ENCODE peak calls at places on chromosomes 13 and 19, in nine cellular contexts. S, F, B, W, C, U, T, G and K are unnamed samples.

GRCh38 chr19:4714016-4714415 is 9.6 kb downstream of the DPP9 start:
- DNase-seq in S (no peak), F (no peak), B (no peak), W (no peak), C (no peak), U (no peak), T (no peak), G (no peak), K (no peak)

GRCh38 chr13:36973621-36974268 is 25.4 kb downstream of the ALG5 start:
- DNase-seq in S (no peak), F (no peak), B (no peak), W (no peak), C (no peak), U (no peak), T (no peak), G (no peak), K (no peak)

GRCh38 chr19:56348289-56348877 is 33.7 kb upstream of the ZSCAN5A start:
- DNase-seq in S (peak), F (peak), B (no peak), W (no peak), C (no peak), U (no peak), T (peak), G (peak), K (peak)

GRCh38 chr13:97659602-97660001 is 225.6 kb downstream of the RAP2A start:
- DNase-seq in S (peak), F (no peak), B (no peak), W (no peak), C (peak), U (no peak), T (no peak), G (peak), K (no peak)

GRCh38 chr13:107864543-107865460 is 350.5 kb downstream of the LIG4 start:
- DNase-seq in S (peak), F (peak), B (no peak), W (no peak), C (peak), U (no peak), T (peak), G (peak), K (peak)

GRCh38 chr19:4976412-4977298 is 7.7 kb downstream of the KDM4B start:
- DNase-seq in S (peak), F (peak), B (peak), W (no peak), C (peak), U (peak), T (peak), G (peak), K (no peak)

GRCh38 chr13:35354305-35354704 is 122.2 kb downstream of the MAB21L1 start:
- DNase-seq in S (no peak), F (no peak), B (no peak), W (no peak), C (no peak), U (no peak), T (no peak), G (no peak), K (no peak)

GRCh38 chr19:29680447-29680846 is 15.2 kb downstream of the PLEKHF1 start:
- DNase-seq in S (no peak), F (no peak), B (no peak), W (no peak), C (no peak), U (no peak), T (no peak), G (no peak), K (no peak)

GRCh38 chr13:99357149-99357596 is 50.0 kb upstream of the GPR183 start:
- DNase-seq in S (peak), F (no peak), B (peak), W (peak), C (peak), U (no peak), T (peak), G (peak), K (no peak)

GRCh38 chr19:4172861-4173473 is 9.4 kb downstream of the SIRT6 start:
- DNase-seq in S (peak), F (peak), B (no peak), W (no peak), C (no peak), U (peak), T (peak), G (peak), K (peak)

GRCh38 chr13:103067751-103068563 is 1.7 kb upstream of the SLC10A2 start:
- DNase-seq in S (no peak), F (peak), B (no peak), W (no peak), C (no peak), U (no peak), T (peak), G (no peak), K (no peak)

GRCh38 chr19:34671972-34672371 is 5.0 kb downstream of the SCGB2B2 start:
- DNase-seq in S (no peak), F (no peak), B (no peak), W (no peak), C (no peak), U (no peak), T (no peak), G (no peak), K (no peak)

GRCh38 chr13:112117258-112117954 is 50.5 kb downstream of the SOX1 start:
- DNase-seq in S (no peak), F (no peak), B (no peak), W (no peak), C (no peak), U (no peak), T (no peak), G (no peak), K (no peak)

GRCh38 chr13:110681868-110682550 is 23.9 kb downstream of the CARS2 start:
- DNase-seq in S (no peak), F (no peak), B (no peak), W (no peak), C (no peak), U (no peak), T (no peak), G (no peak), K (no peak)

GRCh38 chr19:13892885-13893284 is 13.0 kb downstream of the BRME1 start:
- DNase-seq in S (no peak), F (no peak), B (no peak), W (no peak), C (no peak), U (no peak), T (peak), G (no peak), K (no peak)

GRCh38 chr19:2288743-2289713 is 7.1 kb upstream of the PEAK3 start:
- DNase-seq in S (no peak), F (no peak), B (no peak), W (no peak), C (no peak), U (no peak), T (no peak), G (no peak), K (no peak)

GRCh38 chr19:33902802-33903488 is 106.3 kb downstream of the KCTD15 start:
- DNase-seq in S (no peak), F (no peak), B (no peak), W (no peak), C (no peak), U (peak), T (no peak), G (no peak), K (no peak)

GRCh38 chr19:52621376-52621775 is 16.8 kb downstream of the ZNF83 start:
- DNase-seq in S (no peak), F (no peak), B (no peak), W (no peak), C (no peak), U (no peak), T (no peak), G (no peak), K (no peak)

GRCh38 chr19:17079710-17080440 is 4.3 kb downstream of the MYO9B start:
- DNase-seq in S (peak), F (peak), B (peak), W (peak), C (peak), U (peak), T (peak), G (peak), K (peak)

GRCh38 chr13:91399189-91400093 is 1.0 kb downstream of the GPC5 start:
- DNase-seq in S (no peak), F (no peak), B (no peak), W (no peak), C (no peak), U (no peak), T (no peak), G (no peak), K (no peak)

GRCh38 chr13:77874406-77874805 is 44.2 kb downstream of the EDNRB start:
- DNase-seq in S (peak), F (peak), B (no peak), W (no peak), C (peak), U (no peak), T (peak), G (peak), K (no peak)

GRCh38 chr19:10517760-10518443 is 655 bp upstream of the S1PR5 start:
- DNase-seq in S (peak), F (no peak), B (peak), W (no peak), C (no peak), U (peak), T (peak), G (no peak), K (peak)

GRCh38 chr19:31518626-31519025 is 169.4 kb upstream of the TSHZ3 start:
- DNase-seq in S (no peak), F (no peak), B (no peak), W (no peak), C (no peak), U (no peak), T (no peak), G (no peak), K (no peak)

GRCh38 chr13:48804836-48805601 is 151.3 kb downstream of the CYSLTR2 start:
- DNase-seq in S (no peak), F (no peak), B (no peak), W (no peak), C (no peak), U (no peak), T (peak), G (peak), K (no peak)

GRCh38 chr13:21039097-21039800 is 22.1 kb downstream of the LATS2 start:
- DNase-seq in S (peak), F (no peak), B (no peak), W (no peak), C (no peak), U (no peak), T (no peak), G (no peak), K (no peak)

GRCh38 chr13:111211789-111212516 is 96.8 kb downstream of the ARHGEF7 start:
- DNase-seq in S (peak), F (no peak), B (no peak), W (no peak), C (no peak), U (no peak), T (no peak), G (no peak), K (no peak)

GRCh38 chr13:46736568-46736967 is 60.4 kb downstream of the ESD start:
- DNase-seq in S (no peak), F (no peak), B (no peak), W (no peak), C (no peak), U (no peak), T (no peak), G (no peak), K (no peak)

GRCh38 chr13:97496511-97496910 is 62.5 kb downstream of the RAP2A start:
- DNase-seq in S (peak), F (peak), B (no peak), W (no peak), C (no peak), U (no peak), T (no peak), G (peak), K (no peak)

GRCh38 chr19:11496391-11497163 is 9.1 kb downstream of the ZNF653 start:
- DNase-seq in S (peak), F (peak), B (peak), W (peak), C (peak), U (peak), T (peak), G (peak), K (peak)

GRCh38 chr19:22623841-22624221 is 10.3 kb upstream of the ZNF492 start:
- DNase-seq in S (no peak), F (no peak), B (no peak), W (no peak), C (no peak), U (no peak), T (no peak), G (no peak), K (no peak)

GRCh38 chr13:21583496-21583895 is 20.5 kb downstream of the MICU2 start:
- DNase-seq in S (peak), F (no peak), B (peak), W (peak), C (no peak), U (no peak), T (no peak), G (peak), K (no peak)

GRCh38 chr13:90445179-90445578 is 902.3 kb upstream of the MIR17HG start:
- DNase-seq in S (peak), F (peak), B (peak), W (peak), C (peak), U (peak), T (peak), G (peak), K (peak)

GRCh38 chr19:30272554-30272953 is 99.6 kb upstream of the ZNF536 start:
- DNase-seq in S (no peak), F (no peak), B (no peak), W (no peak), C (no peak), U (no peak), T (no peak), G (no peak), K (no peak)

GRCh38 chr13:51156666-51157065 is 45.6 kb upstream of the C13orf42 start:
- DNase-seq in S (no peak), F (no peak), B (no peak), W (no peak), C (no peak), U (no peak), T (no peak), G (no peak), K (no peak)

GRCh38 chr13:51154029-51154555 is 43.0 kb upstream of the C13orf42 start:
- DNase-seq in S (peak), F (peak), B (no peak), W (no peak), C (no peak), U (no peak), T (no peak), G (peak), K (no peak)

GRCh38 chr13:51158923-51159322 is 47.8 kb upstream of the C13orf42 start:
- DNase-seq in S (peak), F (peak), B (no peak), W (no peak), C (no peak), U (no peak), T (no peak), G (peak), K (no peak)

GRCh38 chr13:51153527-51153926 is 42.5 kb upstream of the C13orf42 start:
- DNase-seq in S (peak), F (no peak), B (no peak), W (no peak), C (no peak), U (no peak), T (no peak), G (no peak), K (no peak)

GRCh38 chr13:51158365-51158764 is 47.3 kb upstream of the C13orf42 start:
- DNase-seq in S (no peak), F (no peak), B (no peak), W (no peak), C (no peak), U (no peak), T (no peak), G (no peak), K (no peak)
- TF ChIP-seq CTCF in S (no peak), F (no peak), B (no peak), W (no peak), C (no peak), U (no peak), T (no peak), G (no peak), K (no peak)

DNA sequence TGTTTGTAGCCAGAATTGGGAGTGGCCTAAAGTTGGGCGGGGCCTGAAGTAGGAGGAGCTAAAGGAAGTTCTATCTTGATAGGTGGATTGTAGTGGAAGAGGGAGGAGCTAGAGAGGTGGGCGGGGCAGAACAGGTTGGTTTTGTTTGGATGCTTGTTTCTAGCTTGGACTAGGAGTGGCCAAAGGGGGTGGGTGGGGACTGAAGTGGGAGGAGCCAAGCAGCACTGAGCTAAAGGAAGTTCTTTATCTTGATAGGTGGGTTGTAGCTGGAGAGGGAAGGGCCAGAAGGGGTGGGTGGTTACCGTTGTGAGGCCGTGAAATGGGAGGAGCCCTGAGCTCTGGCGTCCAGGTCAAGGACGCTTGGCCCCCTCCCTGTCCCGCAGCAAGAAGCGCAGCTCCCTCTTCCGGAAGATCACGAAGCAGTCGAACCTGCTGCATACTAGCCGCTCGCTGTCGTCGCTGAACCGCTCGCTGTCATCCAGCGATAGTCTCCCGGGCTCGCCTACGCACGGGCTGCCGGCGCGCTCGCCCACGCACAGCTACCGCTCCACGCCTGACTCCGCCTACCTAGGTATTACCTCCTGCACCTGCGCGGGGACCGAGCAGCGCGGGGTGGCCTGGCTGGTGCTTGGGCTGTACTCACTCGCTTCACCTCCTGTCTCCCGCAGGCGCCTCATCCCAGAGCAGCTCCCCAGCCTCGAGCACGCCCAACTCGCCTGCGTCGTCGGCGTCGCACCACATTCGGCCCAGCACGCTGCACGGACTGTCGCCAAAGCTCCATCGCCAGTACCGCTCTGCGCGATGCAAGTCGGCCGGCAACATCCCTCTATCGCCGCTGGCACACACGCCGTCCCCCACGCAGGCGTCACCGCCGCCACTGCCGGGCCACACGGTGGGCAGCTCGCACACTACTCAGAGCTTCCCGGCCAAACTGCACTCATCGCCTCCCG is 8.0 kb downstream of the DNASE2 start:
- DNase-seq in S (peak), F (peak), B (peak), W (no peak), C (no peak), U (no peak), T (peak), G (peak), K (peak)
- TF ChIP-seq CTCF in S (peak), F (no peak), B (no peak), W (no peak), C (no peak), U (no peak), T (no peak), G (no peak), K (no peak)

GRCh38 chr13:26600345-26600761 is 42.9 kb downstream of the WASF3 start:
- DNase-seq in S (peak), F (no peak), B (peak), W (no peak), C (no peak), U (no peak), T (no peak), G (no peak), K (no peak)

GRCh38 chr13:26601669-26602068 is 44.2 kb downstream of the WASF3 start:
- DNase-seq in S (peak), F (peak), B (peak), W (no peak), C (no peak), U (no peak), T (peak), G (peak), K (no peak)

GRCh38 chr13:26602783-26603182 is 45.3 kb downstream of the WASF3 start:
- DNase-seq in S (no peak), F (no peak), B (no peak), W (no peak), C (no peak), U (no peak), T (no peak), G (no peak), K (no peak)

GRCh38 chr13:26604784-26605183 is 47.3 kb downstream of the WASF3 start:
- DNase-seq in S (peak), F (no peak), B (no peak), W (no peak), C (no peak), U (no peak), T (no peak), G (no peak), K (no peak)

DNA sequence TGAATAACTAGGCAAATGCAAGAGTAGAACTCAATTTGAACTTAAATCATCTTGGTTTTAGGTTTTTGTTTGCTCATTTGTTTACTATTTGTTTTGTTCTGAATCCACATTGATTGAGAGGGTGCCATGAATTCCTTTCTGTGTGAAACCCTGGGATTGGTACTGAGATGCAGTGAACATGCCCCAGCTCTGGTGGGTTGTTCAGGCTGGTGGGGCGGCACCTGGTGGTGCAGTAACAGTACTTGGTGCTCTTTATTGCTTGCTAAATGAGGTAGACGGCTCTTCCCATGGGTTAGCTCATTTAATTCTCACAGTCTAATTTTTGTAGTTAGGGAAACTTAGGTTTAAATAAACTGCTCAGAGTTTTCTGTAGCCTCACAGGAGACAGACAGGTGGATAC is 48.4 kb downstream of the WASF3 start:
- DNase-seq in S (no peak), F (no peak), B (no peak), W (no peak), C (no peak), U (peak), T (peak), G (no peak), K (no peak)
- TF ChIP-seq CTCF in S (no peak), F (no peak), B (peak), W (no peak), C (no peak), U (no peak), T (peak), G (no peak), K (no peak)

GRCh38 chr13:70324519-70324918 is 216.3 kb upstream of the KLHL1 start:
- DNase-seq in S (no peak), F (no peak), B (no peak), W (no peak), C (no peak), U (no peak), T (no peak), G (no peak), K (no peak)
- TF ChIP-seq CTCF in S (no peak), F (no peak), B (no peak), W (no peak), C (no peak), U (no peak), T (no peak), G (no peak), K (no peak)

GRCh38 chr19:19342086-19343015 is 21.7 kb downstream of the MAU2 start:
- DNase-seq in S (peak), F (peak), B (peak), W (no peak), C (peak), U (peak), T (peak), G (peak), K (peak)
- TF ChIP-seq CTCF in S (peak), F (peak), B (peak), W (peak), C (peak), U (peak), T (peak), G (peak), K (peak)

GRCh38 chr19:51339313-51339686 is 2.6 kb downstream of the VSIG10L start:
- DNase-seq in S (no peak), F (no peak), B (no peak), W (no peak), C (no peak), U (peak), T (no peak), G (no peak), K (no peak)

GRCh38 chr19:51339687-51340656 is 2.0 kb downstream of the VSIG10L start:
- DNase-seq in S (peak), F (peak), B (peak), W (peak), C (peak), U (peak), T (peak), G (peak), K (peak)

GRCh38 chr19:51337141-51337860 is 4.6 kb downstream of the VSIG10L start:
- DNase-seq in S (no peak), F (no peak), B (no peak), W (no peak), C (no peak), U (no peak), T (no peak), G (no peak), K (no peak)

GRCh38 chr19:51337861-51338562 is 3.9 kb downstream of the VSIG10L start:
- DNase-seq in S (no peak), F (no peak), B (no peak), W (no peak), C (no peak), U (no peak), T (no peak), G (no peak), K (no peak)

GRCh38 chr19:51338563-51339312 is 3.2 kb downstream of the VSIG10L start:
- DNase-seq in S (peak), F (peak), B (peak), W (no peak), C (no peak), U (peak), T (peak), G (peak), K (peak)
- TF ChIP-seq CTCF in S (peak), F (peak), B (peak), W (peak), C (peak), U (peak), T (peak), G (peak), K (peak)

GRCh38 chr13:53782400-53783030 is 753.9 kb downstream of the OLFM4 start:
- DNase-seq in S (peak), F (peak), B (peak), W (no peak), C (no peak), U (peak), T (peak), G (peak), K (peak)
- TF ChIP-seq CTCF in S (peak), F (peak), B (peak), W (peak), C (peak), U (peak), T (peak), G (peak), K (peak)